ENCODE peak calls at places on chromosome 12, in five cellular contexts. W, P, I, L and Q are unnamed samples.

GRCh38 chr12:99235381-99235780 is 412.2 kb upstream of the GARIN6 start:
- DNase-seq in W (no peak), P (no peak), I (no peak), L (no peak), Q (no peak)

GRCh38 chr12:118981285-118982201 is at the start of gene SRRM4:
- DNase-seq in I (no peak), P (no peak), L (no peak), W (no peak), Q (no peak)

GRCh38 chr12:67483871-67484554 is 164.5 kb upstream of the DYRK2 start:
- DNase-seq in L (no peak), W (no peak), I (no peak), P (no peak), Q (no peak)

GRCh38 chr12:68497702-68498101 is 113.0 kb upstream of the RAP1B start:
- DNase-seq in W (no peak), P (peak), I (peak), L (no peak), Q (peak)

GRCh38 chr12:116143883-116144266 is 133.6 kb downstream of the MED13L start:
- DNase-seq in W (no peak), P (peak), I (peak), L (no peak), Q (peak)

GRCh38 chr12:116524964-116525379 is 34.2 kb upstream of the MAP1LC3B2 start:
- DNase-seq in I (peak), W (no peak), L (no peak), P (peak), Q (peak)

GRCh38 chr12:77847665-77848431 is 17.2 kb downstream of the NAV3 start:
- DNase-seq in P (peak), I (peak), L (no peak), W (no peak), Q (peak)

GRCh38 chr12:89177802-89178201 is 174.5 kb downstream of the DUSP6 start:
- DNase-seq in I (no peak), P (no peak), W (no peak), L (no peak), Q (no peak)

GRCh38 chr12:47650469-47650868 is 55.4 kb downstream of the RPAP3 start:
- DNase-seq in P (peak), L (no peak), I (peak), W (no peak), Q (no peak)

GRCh38 chr12:575129-575502 is 88.1 kb downstream of the NINJ2 start:
- DNase-seq in L (no peak), W (no peak), P (no peak), I (no peak), Q (peak)

GRCh38 chr12:113088971-113089756 is 32.6 kb downstream of the DTX1 start:
- DNase-seq in I (no peak), P (no peak), W (no peak), L (no peak), Q (no peak)

GRCh38 chr12:85424581-85425348 is 144.7 kb downstream of the ALX1 start:
- DNase-seq in I (peak), W (no peak), L (no peak), P (peak), Q (peak)

GRCh38 chr12:116043673-116044072 is 233.8 kb downstream of the MED13L start:
- DNase-seq in P (no peak), I (no peak), L (no peak), W (no peak), Q (no peak)

GRCh38 chr12:107277850-107278249 is 184.5 kb upstream of the CRY1 start:
- DNase-seq in W (no peak), P (peak), I (peak), L (no peak), Q (peak)

GRCh38 chr12:12433203-12433731 is 76.4 kb downstream of the BORCS5 start:
- DNase-seq in I (no peak), W (no peak), P (no peak), L (no peak), Q (no peak)

GRCh38 chr12:12428961-12429657 is 72.2 kb downstream of the BORCS5 start:
- DNase-seq in W (no peak), P (no peak), L (no peak), I (no peak), Q (no peak)

GRCh38 chr12:12436831-12437345 is 80.0 kb downstream of the BORCS5 start:
- DNase-seq in P (peak), W (no peak), I (no peak), L (no peak), Q (peak)

GRCh38 chr12:12428047-12428446 is 71.2 kb downstream of the BORCS5 start:
- DNase-seq in I (no peak), L (no peak), W (no peak), P (no peak), Q (no peak)

DNA sequence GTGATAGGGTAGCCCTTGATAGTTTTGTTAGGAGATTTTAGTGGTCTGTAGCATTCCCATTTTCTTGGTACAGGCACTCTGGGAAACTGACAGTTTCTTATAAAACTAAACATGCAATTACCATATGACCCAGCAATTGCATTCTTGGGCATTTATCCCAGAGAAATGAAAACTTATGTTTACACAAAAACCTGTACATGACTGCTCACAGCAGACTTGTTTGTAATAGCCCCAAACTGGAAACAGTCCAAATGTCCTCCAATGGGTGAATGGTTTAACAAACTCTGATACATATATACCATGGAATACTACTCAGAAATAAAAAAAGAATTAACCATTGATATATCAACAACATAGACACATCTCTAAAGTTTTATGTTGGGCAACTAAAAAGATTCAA is 75.5 kb downstream of the BORCS5 start:
- DNase-seq in P (peak), L (no peak), I (peak), W (no peak), Q (peak)
- H3K4me3 ChIP-seq in P (peak), L (no peak), I (no peak), W (no peak), Q (no peak)

DNA sequence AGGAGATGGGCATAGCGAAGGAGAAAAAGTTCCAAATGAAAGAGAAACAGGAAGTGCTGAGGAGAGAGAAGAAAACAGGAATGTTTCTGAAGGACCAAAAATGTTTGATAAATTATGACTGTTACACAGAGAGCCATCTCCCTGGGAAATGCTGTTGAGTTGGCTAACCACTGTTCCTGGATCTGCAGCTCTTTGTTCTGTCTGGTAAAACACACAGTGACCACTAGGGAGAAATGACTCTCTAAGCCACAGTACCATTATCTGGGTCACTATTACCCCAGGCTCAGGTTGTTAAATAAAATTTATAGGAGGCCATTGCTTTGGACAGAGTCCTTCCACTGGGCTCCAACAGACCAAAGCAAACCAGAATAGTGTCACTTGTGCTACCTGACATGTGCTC is 219.3 kb downstream of the CRADD start:
- DNase-seq in L (no peak), P (no peak), I (peak), W (peak), Q (peak)
- TF ChIP-seq CTCF in L (no peak), P (no peak), I (peak), W (no peak), Q (peak)

DNA sequence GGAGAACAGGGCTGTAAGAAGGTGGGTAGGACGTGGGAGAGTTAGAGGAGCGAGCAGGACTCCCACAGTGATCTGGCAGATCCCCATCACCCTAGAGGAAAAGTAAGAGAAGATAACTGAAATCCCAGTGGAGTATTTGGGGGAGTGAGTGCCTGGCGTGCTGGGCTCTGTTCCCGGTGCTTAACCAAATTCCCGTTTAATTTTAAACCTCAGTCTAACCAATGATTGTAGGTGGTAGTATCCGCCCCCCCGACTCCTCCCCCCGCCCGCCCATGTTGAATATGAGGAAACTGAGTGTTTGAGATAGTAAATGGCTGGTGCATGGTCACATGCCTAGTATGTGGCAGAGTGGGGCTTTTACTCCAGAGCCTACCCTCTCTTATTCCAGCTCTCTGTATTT is 1.2 kb downstream of the TARBP2 start:
- DNase-seq in I (no peak), W (no peak), P (no peak), L (no peak), Q (peak)
- H3K4me3 ChIP-seq in I (no peak), W (peak), P (no peak), L (peak), Q (peak)

DNA sequence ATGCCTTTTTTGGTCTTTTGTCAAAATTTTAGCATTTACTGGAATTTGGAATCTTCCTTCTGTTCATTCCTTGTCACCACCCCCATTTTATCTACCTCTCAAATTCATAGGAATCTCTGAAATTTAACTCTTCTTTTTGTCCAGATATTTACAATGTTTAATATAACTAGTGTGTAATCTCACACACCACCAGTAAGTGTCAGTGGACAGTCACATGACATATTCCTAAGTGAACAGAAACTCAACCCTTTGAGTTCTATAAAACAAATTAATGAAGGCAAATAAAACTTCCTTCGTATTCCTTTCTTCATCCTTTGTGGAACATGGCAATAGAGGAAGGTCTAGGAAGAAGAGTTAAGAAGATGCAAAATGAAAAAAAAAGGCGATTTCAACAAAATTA is 26.6 kb downstream of the ATF7 start:
- DNase-seq in I (no peak), L (no peak), P (no peak), W (no peak), Q (no peak)
- TF ChIP-seq CTCF in I (peak), L (no peak), P (no peak), W (no peak), Q (no peak)

DNA sequence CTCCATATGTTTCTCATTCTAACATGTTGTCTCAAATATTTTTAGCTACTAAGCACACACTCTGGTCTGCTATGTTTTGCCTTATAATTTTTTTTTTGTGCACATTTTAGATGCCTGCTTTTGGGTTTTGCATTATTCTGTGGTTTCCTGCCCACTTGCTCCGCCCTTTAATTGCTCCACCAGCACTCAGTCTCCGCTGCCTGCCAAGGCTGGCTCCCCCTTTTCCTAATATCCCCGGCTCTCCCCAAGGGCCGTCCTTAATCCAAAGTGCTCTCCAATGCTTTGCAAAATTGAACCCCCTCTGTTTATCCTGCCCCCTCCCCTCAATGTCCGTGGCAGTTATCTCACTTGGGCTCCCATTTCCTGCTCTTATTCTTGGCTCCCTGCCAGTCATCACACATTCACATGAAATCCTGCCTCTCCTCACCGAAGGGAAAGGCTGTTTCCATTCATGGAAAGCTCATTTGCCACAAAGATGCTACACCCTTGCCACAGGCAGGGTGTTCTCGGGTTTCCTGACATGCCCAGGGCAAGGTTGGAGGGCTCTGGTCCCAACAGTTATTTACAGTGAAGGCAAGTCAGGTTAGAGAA is 79.5 kb downstream of the C12orf75 start:
- DNase-seq in P (peak), L (no peak), W (no peak), I (no peak), Q (peak)
- H3K4me3 ChIP-seq in P (no peak), L (no peak), W (no peak), I (no peak), Q (no peak)

GRCh38 chr12:65845751-65846537 is 21.7 kb downstream of the HMGA2 start:
- DNase-seq in I (peak), L (no peak), P (no peak), W (no peak), Q (no peak)
- TF ChIP-seq CTCF in I (no peak), L (no peak), P (peak), W (no peak), Q (no peak)

DNA sequence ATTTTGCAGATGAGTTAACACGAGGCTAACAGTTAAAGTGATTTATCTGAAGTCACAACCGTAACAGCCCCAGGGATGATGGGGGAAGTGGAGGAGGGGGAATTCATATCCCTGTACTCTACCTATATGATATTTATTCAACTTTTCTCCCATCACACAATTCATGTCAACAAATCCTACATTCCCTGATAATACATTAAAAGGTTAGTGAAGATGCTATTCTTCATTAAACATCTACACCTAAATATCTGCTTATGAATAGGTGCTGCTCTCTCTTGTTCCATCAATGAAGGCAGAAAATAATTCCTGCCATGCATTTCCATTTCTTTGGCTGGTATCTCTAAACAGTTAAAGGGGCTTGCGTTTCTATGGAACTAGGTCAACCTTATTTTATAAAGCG is 6.8 kb downstream of the YBX3 start:
- DNase-seq in I (no peak), W (no peak), L (no peak), P (no peak), Q (no peak)
- H3K4me3 ChIP-seq in I (peak), W (no peak), L (peak), P (peak), Q (peak)